ENCODE peak calls at places on chromosomes 3 and 15, in seven cellular contexts. One of them, this sample, is unnamed.

GRCh38 chr15:60396560-60396963 is 1.2 kb downstream of the ANXA2 start:
- DNase-seq in cardiac fibroblast: peak
- DNase-seq in dorsolateral prefrontal cortex: no peak
- DNase-seq in heart right ventricle: no peak
- DNase-seq in body of pancreas: no peak
- DNase-seq in colonic mucosa: peak
- DNase-seq in MM.1S: no peak
- DNase-seq in this sample: no peak

GRCh38 chr3:195114786-195115597 is 156.0 kb downstream of the XXYLT1 start:
- DNase-seq in cardiac fibroblast: no peak
- DNase-seq in dorsolateral prefrontal cortex: no peak
- DNase-seq in heart right ventricle: no peak
- DNase-seq in body of pancreas: no peak
- DNase-seq in colonic mucosa: no peak
- DNase-seq in MM.1S: no peak
- DNase-seq in this sample: no peak

GRCh38 chr3:153130312-153130977 is 31.6 kb upstream of the RAP2B start:
- DNase-seq in cardiac fibroblast: peak
- DNase-seq in dorsolateral prefrontal cortex: no peak
- DNase-seq in heart right ventricle: no peak
- DNase-seq in body of pancreas: no peak
- DNase-seq in colonic mucosa: no peak
- DNase-seq in MM.1S: peak
- DNase-seq in this sample: peak

GRCh38 chr3:116770815-116771450 is 61.4 kb downstream of the TUSC7 start:
- DNase-seq in cardiac fibroblast: peak
- DNase-seq in dorsolateral prefrontal cortex: peak
- DNase-seq in heart right ventricle: peak
- DNase-seq in body of pancreas: peak
- DNase-seq in colonic mucosa: peak
- DNase-seq in MM.1S: peak
- DNase-seq in this sample: peak

GRCh38 chr3:157280786-157281185 is 120.8 kb upstream of the CCNL1 start:
- DNase-seq in cardiac fibroblast: peak
- DNase-seq in dorsolateral prefrontal cortex: no peak
- DNase-seq in heart right ventricle: no peak
- DNase-seq in body of pancreas: no peak
- DNase-seq in colonic mucosa: no peak
- DNase-seq in MM.1S: no peak
- DNase-seq in this sample: no peak

GRCh38 chr3:53841296-53841695 is 4.9 kb downstream of the CHDH start:
- DNase-seq in cardiac fibroblast: no peak
- DNase-seq in dorsolateral prefrontal cortex: no peak
- DNase-seq in heart right ventricle: no peak
- DNase-seq in body of pancreas: peak
- DNase-seq in colonic mucosa: peak
- DNase-seq in MM.1S: no peak
- DNase-seq in this sample: no peak

GRCh38 chr3:177468816-177469590 is 271.7 kb upstream of the TBL1XR1 start:
- DNase-seq in cardiac fibroblast: peak
- DNase-seq in dorsolateral prefrontal cortex: no peak
- DNase-seq in heart right ventricle: no peak
- DNase-seq in body of pancreas: no peak
- DNase-seq in colonic mucosa: no peak
- DNase-seq in MM.1S: no peak
- DNase-seq in this sample: no peak

GRCh38 chr15:91909574-91909973 is 56.1 kb downstream of the SLCO3A1 start:
- DNase-seq in cardiac fibroblast: no peak
- DNase-seq in dorsolateral prefrontal cortex: no peak
- DNase-seq in heart right ventricle: no peak
- DNase-seq in body of pancreas: no peak
- DNase-seq in colonic mucosa: no peak
- DNase-seq in MM.1S: no peak
- DNase-seq in this sample: no peak

GRCh38 chr3:102866845-102867244 is 432.0 kb downstream of the ZPLD1 start:
- DNase-seq in cardiac fibroblast: no peak
- DNase-seq in dorsolateral prefrontal cortex: no peak
- DNase-seq in heart right ventricle: no peak
- DNase-seq in body of pancreas: no peak
- DNase-seq in colonic mucosa: no peak
- DNase-seq in MM.1S: no peak
- DNase-seq in this sample: no peak

GRCh38 chr3:135085696-135086436 is 290.8 kb downstream of the EPHB1 start:
- DNase-seq in cardiac fibroblast: no peak
- DNase-seq in dorsolateral prefrontal cortex: no peak
- DNase-seq in heart right ventricle: no peak
- DNase-seq in body of pancreas: no peak
- DNase-seq in colonic mucosa: no peak
- DNase-seq in MM.1S: no peak
- DNase-seq in this sample: no peak

GRCh38 chr3:164879201-164879600 is 199.1 kb downstream of the SI start:
- DNase-seq in cardiac fibroblast: no peak
- DNase-seq in dorsolateral prefrontal cortex: no peak
- DNase-seq in heart right ventricle: no peak
- DNase-seq in body of pancreas: no peak
- DNase-seq in colonic mucosa: no peak
- DNase-seq in MM.1S: no peak
- DNase-seq in this sample: peak

GRCh38 chr3:125110016-125110875 is 54.4 kb upstream of the HEG1 start:
- DNase-seq in cardiac fibroblast: peak
- DNase-seq in dorsolateral prefrontal cortex: no peak
- DNase-seq in heart right ventricle: no peak
- DNase-seq in body of pancreas: no peak
- DNase-seq in colonic mucosa: no peak
- DNase-seq in MM.1S: no peak
- DNase-seq in this sample: peak

GRCh38 chr3:160141485-160142185 is 83.6 kb upstream of the C3orf80 start:
- DNase-seq in cardiac fibroblast: no peak
- DNase-seq in dorsolateral prefrontal cortex: no peak
- DNase-seq in heart right ventricle: no peak
- DNase-seq in body of pancreas: no peak
- DNase-seq in colonic mucosa: no peak
- DNase-seq in MM.1S: no peak
- DNase-seq in this sample: peak

GRCh38 chr15:97482521-97482920 is 478.0 kb upstream of the ARRDC4 start:
- DNase-seq in cardiac fibroblast: no peak
- DNase-seq in dorsolateral prefrontal cortex: no peak
- DNase-seq in heart right ventricle: no peak
- DNase-seq in body of pancreas: no peak
- DNase-seq in colonic mucosa: no peak
- DNase-seq in MM.1S: no peak
- DNase-seq in this sample: no peak

GRCh38 chr3:129424185-129424841 is 4.1 kb downstream of the EFCAB12 start:
- DNase-seq in cardiac fibroblast: peak
- DNase-seq in dorsolateral prefrontal cortex: no peak
- DNase-seq in heart right ventricle: no peak
- DNase-seq in body of pancreas: no peak
- DNase-seq in colonic mucosa: no peak
- DNase-seq in MM.1S: no peak
- DNase-seq in this sample: peak

GRCh38 chr15:98043160-98044059 is 82.9 kb downstream of the ARRDC4 start:
- DNase-seq in cardiac fibroblast: no peak
- DNase-seq in dorsolateral prefrontal cortex: no peak
- DNase-seq in heart right ventricle: no peak
- DNase-seq in body of pancreas: no peak
- DNase-seq in colonic mucosa: no peak
- DNase-seq in MM.1S: no peak
- DNase-seq in this sample: no peak

GRCh38 chr15:100275641-100276040 is 66.1 kb downstream of the ADAMTS17 start:
- DNase-seq in cardiac fibroblast: no peak
- DNase-seq in dorsolateral prefrontal cortex: no peak
- DNase-seq in heart right ventricle: no peak
- DNase-seq in body of pancreas: no peak
- DNase-seq in colonic mucosa: no peak
- DNase-seq in MM.1S: no peak
- DNase-seq in this sample: no peak

GRCh38 chr3:73745429-73746247 is 120.9 kb upstream of the PDZRN3 start:
- DNase-seq in cardiac fibroblast: peak
- DNase-seq in dorsolateral prefrontal cortex: no peak
- DNase-seq in heart right ventricle: no peak
- DNase-seq in body of pancreas: no peak
- DNase-seq in colonic mucosa: no peak
- DNase-seq in MM.1S: no peak
- DNase-seq in this sample: no peak

GRCh38 chr3:187186801-187187421 is 10.4 kb upstream of the RTP1 start:
- DNase-seq in cardiac fibroblast: peak
- DNase-seq in dorsolateral prefrontal cortex: no peak
- DNase-seq in heart right ventricle: peak
- DNase-seq in body of pancreas: no peak
- DNase-seq in colonic mucosa: peak
- DNase-seq in MM.1S: no peak
- DNase-seq in this sample: peak

GRCh38 chr3:14471690-14472089 is 68.5 kb downstream of the GRIP2 start:
- DNase-seq in cardiac fibroblast: no peak
- DNase-seq in dorsolateral prefrontal cortex: no peak
- DNase-seq in heart right ventricle: no peak
- DNase-seq in body of pancreas: no peak
- DNase-seq in colonic mucosa: no peak
- DNase-seq in MM.1S: no peak
- DNase-seq in this sample: no peak

GRCh38 chr3:151971814-151972579 is 98.6 kb downstream of the SUCNR1 start:
- DNase-seq in cardiac fibroblast: peak
- DNase-seq in dorsolateral prefrontal cortex: no peak
- DNase-seq in heart right ventricle: no peak
- DNase-seq in body of pancreas: no peak
- DNase-seq in colonic mucosa: peak
- DNase-seq in MM.1S: no peak
- DNase-seq in this sample: peak

GRCh38 chr3:175337631-175338030 is 478.5 kb downstream of the NAALADL2 start:
- DNase-seq in cardiac fibroblast: no peak
- DNase-seq in dorsolateral prefrontal cortex: no peak
- DNase-seq in heart right ventricle: no peak
- DNase-seq in body of pancreas: no peak
- DNase-seq in colonic mucosa: no peak
- DNase-seq in MM.1S: peak
- DNase-seq in this sample: no peak

GRCh38 chr3:175336406-175337133 is 477.4 kb downstream of the NAALADL2 start:
- DNase-seq in cardiac fibroblast: no peak
- DNase-seq in dorsolateral prefrontal cortex: no peak
- DNase-seq in heart right ventricle: no peak
- DNase-seq in body of pancreas: no peak
- DNase-seq in colonic mucosa: peak
- DNase-seq in MM.1S: peak
- DNase-seq in this sample: peak

GRCh38 chr3:175342196-175342595 is 483.1 kb downstream of the NAALADL2 start:
- DNase-seq in cardiac fibroblast: no peak
- DNase-seq in dorsolateral prefrontal cortex: no peak
- DNase-seq in heart right ventricle: no peak
- DNase-seq in body of pancreas: no peak
- DNase-seq in colonic mucosa: no peak
- DNase-seq in MM.1S: no peak
- DNase-seq in this sample: no peak

GRCh38 chr3:175340338-175341015 is 481.3 kb downstream of the NAALADL2 start:
- DNase-seq in cardiac fibroblast: no peak
- DNase-seq in dorsolateral prefrontal cortex: no peak
- DNase-seq in heart right ventricle: no peak
- DNase-seq in body of pancreas: no peak
- DNase-seq in colonic mucosa: no peak
- DNase-seq in MM.1S: no peak
- DNase-seq in this sample: no peak

GRCh38 chr3:175338775-175339535 is 479.8 kb downstream of the NAALADL2 start:
- DNase-seq in cardiac fibroblast: peak
- DNase-seq in dorsolateral prefrontal cortex: no peak
- DNase-seq in heart right ventricle: no peak
- DNase-seq in body of pancreas: no peak
- DNase-seq in colonic mucosa: peak
- DNase-seq in MM.1S: peak
- DNase-seq in this sample: peak
- H3K4me3 ChIP-seq in cardiac fibroblast: no peak
- H3K4me3 ChIP-seq in dorsolateral prefrontal cortex: no peak
- H3K4me3 ChIP-seq in heart right ventricle: no peak
- H3K4me3 ChIP-seq in body of pancreas: no peak
- H3K4me3 ChIP-seq in colonic mucosa: no peak
- H3K4me3 ChIP-seq in MM.1S: no peak
- H3K4me3 ChIP-seq in this sample: no peak

DNA sequence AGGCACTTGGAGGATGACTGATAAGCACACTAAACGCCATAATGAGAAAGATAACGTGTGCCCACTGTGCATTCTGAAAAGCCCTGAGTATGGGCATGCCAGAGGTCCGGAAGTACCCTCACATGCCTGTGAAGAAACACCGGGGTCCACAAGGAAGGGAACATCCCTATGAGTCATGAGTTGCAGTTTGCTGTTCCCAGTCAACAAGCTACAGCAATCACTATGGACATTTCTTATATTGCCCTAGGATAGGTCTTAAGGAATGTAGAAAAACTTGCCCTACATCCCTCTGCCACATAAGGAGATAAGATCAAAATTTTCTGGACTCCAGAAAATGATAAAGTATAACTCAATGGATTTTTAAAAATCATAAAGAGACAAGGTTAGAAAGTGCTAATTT is 9.9 kb downstream of the MB21D2 start:
- DNase-seq in cardiac fibroblast: no peak
- DNase-seq in dorsolateral prefrontal cortex: no peak
- DNase-seq in heart right ventricle: no peak
- DNase-seq in body of pancreas: no peak
- DNase-seq in colonic mucosa: no peak
- DNase-seq in MM.1S: no peak
- DNase-seq in this sample: peak
- TF ChIP-seq CTCF in cardiac fibroblast: no peak
- TF ChIP-seq CTCF in dorsolateral prefrontal cortex: no peak
- TF ChIP-seq CTCF in heart right ventricle: no peak
- TF ChIP-seq CTCF in body of pancreas: no peak
- TF ChIP-seq CTCF in colonic mucosa: no peak
- TF ChIP-seq CTCF in MM.1S: no peak
- TF ChIP-seq CTCF in this sample: no peak

GRCh38 chr3:11509175-11510000 is 134.3 kb downstream of the VGLL4 start:
- DNase-seq in cardiac fibroblast: peak
- DNase-seq in dorsolateral prefrontal cortex: no peak
- DNase-seq in heart right ventricle: peak
- DNase-seq in body of pancreas: peak
- DNase-seq in colonic mucosa: peak
- DNase-seq in MM.1S: no peak
- DNase-seq in this sample: peak

GRCh38 chr3:11507719-11508118 is 136.0 kb downstream of the VGLL4 start:
- DNase-seq in cardiac fibroblast: peak
- DNase-seq in dorsolateral prefrontal cortex: no peak
- DNase-seq in heart right ventricle: no peak
- DNase-seq in body of pancreas: no peak
- DNase-seq in colonic mucosa: no peak
- DNase-seq in MM.1S: no peak
- DNase-seq in this sample: no peak

GRCh38 chr3:11508346-11509174 is 135.2 kb downstream of the VGLL4 start:
- DNase-seq in cardiac fibroblast: no peak
- DNase-seq in dorsolateral prefrontal cortex: no peak
- DNase-seq in heart right ventricle: no peak
- DNase-seq in body of pancreas: no peak
- DNase-seq in colonic mucosa: no peak
- DNase-seq in MM.1S: no peak
- DNase-seq in this sample: no peak

GRCh38 chr3:11513817-11514135 is 129.9 kb downstream of the VGLL4 start:
- DNase-seq in cardiac fibroblast: no peak
- DNase-seq in dorsolateral prefrontal cortex: no peak
- DNase-seq in heart right ventricle: no peak
- DNase-seq in body of pancreas: no peak
- DNase-seq in colonic mucosa: no peak
- DNase-seq in MM.1S: no peak
- DNase-seq in this sample: no peak

GRCh38 chr3:11510001-11510760 is 133.5 kb downstream of the VGLL4 start:
- DNase-seq in cardiac fibroblast: no peak
- DNase-seq in dorsolateral prefrontal cortex: no peak
- DNase-seq in heart right ventricle: peak
- DNase-seq in body of pancreas: no peak
- DNase-seq in colonic mucosa: no peak
- DNase-seq in MM.1S: no peak
- DNase-seq in this sample: no peak
- H3K4me3 ChIP-seq in cardiac fibroblast: no peak
- H3K4me3 ChIP-seq in dorsolateral prefrontal cortex: no peak
- H3K4me3 ChIP-seq in heart right ventricle: no peak
- H3K4me3 ChIP-seq in body of pancreas: no peak
- H3K4me3 ChIP-seq in colonic mucosa: no peak
- H3K4me3 ChIP-seq in MM.1S: no peak
- H3K4me3 ChIP-seq in this sample: no peak

GRCh38 chr3:12980596-12981290 is 92.5 kb downstream of the IQSEC1 start:
- DNase-seq in cardiac fibroblast: no peak
- DNase-seq in dorsolateral prefrontal cortex: no peak
- DNase-seq in heart right ventricle: no peak
- DNase-seq in body of pancreas: no peak
- DNase-seq in colonic mucosa: no peak
- DNase-seq in MM.1S: no peak
- DNase-seq in this sample: no peak
- TF ChIP-seq CTCF in cardiac fibroblast: no peak
- TF ChIP-seq CTCF in dorsolateral prefrontal cortex: no peak
- TF ChIP-seq CTCF in heart right ventricle: no peak
- TF ChIP-seq CTCF in body of pancreas: no peak
- TF ChIP-seq CTCF in colonic mucosa: no peak
- TF ChIP-seq CTCF in MM.1S: no peak
- TF ChIP-seq CTCF in this sample: no peak